ENCODE peak calls at places on chromosomes 1 and 21, in ten cellular contexts. S is RWPE1; H is type B pancreatic cell; A is mesendoderm; Z is LoVo; C is activated gamma-delta T cell treated with anti-CD3 and anti-CD28 coated beads, Interleukin-2, amount 50 U/mL, for 16 hours; Y is aorta; V is stimulated activated CD4-positive, alpha-beta T cell treated with anti-CD3 and anti-CD28 coated beads, Interleukin-4, amount 100 ng/mL, for 4 hours; K is SHP77; G is GM23338. T is an unnamed sample.

GRCh38 chr1:38784452-38785284 is 74.9 kb downstream of the RRAGC start:
- DNase-seq in V (no peak), C (no peak), S (no peak), G (no peak), H (no peak), K (no peak), Y (no peak), A (no peak), Z (no peak), T (no peak)

GRCh38 chr1:85617582-85618237 is 37.1 kb downstream of the CCN1 start:
- DNase-seq in C (no peak), G (no peak), V (no peak), H (no peak), S (no peak), K (no peak), Z (no peak), Y (no peak), A (no peak), T (no peak)

GRCh38 chr1:61627365-61627764 is 97.6 kb downstream of the TM2D1 start:
- DNase-seq in K (no peak), V (no peak), H (no peak), G (no peak), S (no peak), Z (no peak), C (no peak), A (no peak), Y (no peak), T (no peak)

GRCh38 chr1:79235221-79236002 is 228.9 kb upstream of the ADGRL4 start:
- DNase-seq in H (no peak), G (peak), C (no peak), S (no peak), V (no peak), K (no peak), A (peak), Z (no peak), Y (no peak), T (no peak)

GRCh38 chr1:69706473-69706872 is 138.8 kb downstream of the LRRC7 start:
- DNase-seq in S (no peak), V (no peak), H (no peak), Y (no peak), C (no peak), K (no peak), A (peak), G (no peak), Z (no peak), T (peak)

GRCh38 chr1:207644479-207644851 is 468 bp upstream of the CR1L start:
- DNase-seq in S (no peak), C (no peak), A (no peak), H (no peak), K (no peak), G (no peak), Z (no peak), V (no peak), Y (no peak), T (no peak)

GRCh38 chr1:69940816-69941215 is 264.6 kb downstream of the LRRC40 start:
- DNase-seq in C (no peak), A (no peak), Z (no peak), H (no peak), K (no peak), Y (no peak), S (no peak), G (no peak), V (no peak), T (no peak)

GRCh38 chr1:30966690-30967369 is 58.3 kb upstream of the SDC3 start:
- DNase-seq in C (no peak), A (no peak), V (no peak), Y (no peak), K (peak), G (no peak), H (no peak), Z (no peak), S (peak), T (no peak)

GRCh38 chr1:87404306-87404705 is 75.6 kb downstream of the LMO4 start:
- DNase-seq in K (no peak), S (peak), H (no peak), A (no peak), Z (peak), C (no peak), G (no peak), V (no peak), Y (no peak), T (no peak)

GRCh38 chr1:145983959-145984830 is 12.2 kb downstream of the TXNIP start:
- DNase-seq in S (no peak), C (no peak), H (no peak), K (no peak), Y (no peak), A (no peak), G (no peak), Z (no peak), V (no peak), T (no peak)

GRCh38 chr1:206551296-206551984 is 44.1 kb downstream of the RASSF5 start:
- DNase-seq in Y (no peak), V (no peak), S (no peak), K (no peak), G (no peak), Z (no peak), A (no peak), H (no peak), C (no peak), T (no peak)

GRCh38 chr1:246052603-246053002 is 454.5 kb downstream of the SMYD3 start:
- DNase-seq in K (no peak), C (no peak), S (no peak), Z (no peak), G (no peak), Y (no peak), V (no peak), H (no peak), A (no peak), T (no peak)

GRCh38 chr1:65572701-65573421 is 152.4 kb downstream of the LEPR start:
- DNase-seq in C (no peak), S (no peak), G (no peak), K (no peak), V (no peak), Z (no peak), A (no peak), H (no peak), Y (no peak), T (peak)

GRCh38 chr1:46065405-46065804 is 67.0 kb downstream of the PIK3R3 start:
- DNase-seq in G (peak), Z (peak), Y (no peak), K (no peak), C (no peak), H (no peak), S (peak), V (no peak), A (no peak), T (no peak)

GRCh38 chr21:35046223-35046690 is 2.8 kb downstream of the RUNX1 start:
- DNase-seq in A (no peak), G (no peak), S (no peak), C (no peak), Z (no peak), V (no peak), H (no peak), K (no peak), Y (no peak), T (no peak)

GRCh38 chr1:219247441-219247840 is 73.8 kb downstream of the LYPLAL1 start:
- DNase-seq in Y (no peak), G (no peak), A (no peak), V (no peak), Z (no peak), H (no peak), K (no peak), S (no peak), C (no peak), T (no peak)

GRCh38 chr21:28099296-28099695 is 893.4 kb downstream of the LTN1 start:
- DNase-seq in C (no peak), V (no peak), H (no peak), Z (no peak), A (no peak), S (no peak), K (no peak), G (no peak), Y (peak), T (no peak)

GRCh38 chr1:232704694-232705680 is 75.1 kb upstream of the SIPA1L2 start:
- DNase-seq in H (no peak), C (no peak), G (no peak), Y (no peak), A (peak), V (no peak), K (peak), S (peak), Z (peak), T (peak)

GRCh38 chr1:25990702-25991395 is 7.0 kb downstream of the PAFAH2 start:
- DNase-seq in G (no peak), S (no peak), C (peak), A (peak), K (no peak), Z (no peak), Y (no peak), H (no peak), V (no peak), T (no peak)

GRCh38 chr1:208834346-208835081 is 590.3 kb upstream of the PLXNA2 start:
- DNase-seq in C (no peak), G (peak), A (no peak), K (peak), S (no peak), V (no peak), Y (no peak), Z (no peak), H (no peak), T (peak)

GRCh38 chr1:90236493-90236892 is 241.6 kb downstream of the ZNF326 start:
- DNase-seq in K (no peak), H (no peak), Z (no peak), G (no peak), S (no peak), C (no peak), V (no peak), Y (no peak), A (no peak), T (no peak)

GRCh38 chr1:226945106-226945857 is 5.2 kb downstream of the COQ8A start:
- DNase-seq in Z (no peak), C (no peak), A (peak), H (no peak), V (no peak), G (peak), K (peak), S (no peak), Y (no peak), T (peak)

GRCh38 chr1:108791790-108792189 is 45.3 kb downstream of the STXBP3 start:
- DNase-seq in Y (no peak), C (no peak), K (no peak), G (no peak), Z (no peak), A (no peak), V (no peak), H (no peak), S (no peak), T (no peak)

GRCh38 chr1:9309991-9310390 is 17.3 kb downstream of the SPSB1 start:
- DNase-seq in Z (no peak), G (no peak), C (no peak), V (no peak), H (no peak), S (no peak), A (no peak), K (no peak), Y (no peak), T (no peak)

GRCh38 chr1:94654919-94655318 is 113.4 kb upstream of the F3 start:
- DNase-seq in V (no peak), G (no peak), Y (no peak), H (no peak), Z (no peak), S (no peak), K (no peak), C (no peak), A (no peak), T (no peak)

GRCh38 chr1:99456536-99456935 is 189.4 kb upstream of the PALMD start:
- DNase-seq in K (no peak), V (no peak), A (no peak), H (no peak), Y (no peak), Z (no peak), S (no peak), C (no peak), G (no peak), T (no peak)

GRCh38 chr1:234765672-234766071 is 155.7 kb upstream of the IRF2BP2 start:
- DNase-seq in H (no peak), A (no peak), K (no peak), Y (no peak), G (no peak), V (no peak), C (no peak), S (no peak), Z (no peak), T (no peak)

GRCh38 chr1:113758631-113759340 is 500 bp downstream of the PHTF1 start:
- DNase-seq in A (peak), G (peak), H (peak), K (peak), Y (peak), C (peak), V (peak), Z (peak), S (peak), T (peak)

GRCh38 chr1:185646202-185646683 is 87.9 kb upstream of the HMCN1 start:
- DNase-seq in C (no peak), K (peak), V (no peak), A (peak), G (peak), Y (no peak), H (no peak), Z (peak), S (peak), T (no peak)

GRCh38 chr21:38970765-38971164 is 165.0 kb downstream of the ETS2 start:
- DNase-seq in S (no peak), K (no peak), A (no peak), Z (no peak), G (no peak), C (no peak), Y (no peak), V (no peak), H (no peak), T (no peak)

GRCh38 chr1:241871031-241871430 is 23.0 kb downstream of the EXO1 start:
- DNase-seq in H (no peak), A (no peak), V (no peak), S (no peak), K (no peak), C (no peak), Z (no peak), Y (no peak), G (no peak), T (no peak)

GRCh38 chr1:57304591-57304990 is 119.3 kb downstream of the DAB1 start:
- DNase-seq in Y (no peak), A (no peak), S (no peak), V (no peak), C (no peak), G (no peak), H (no peak), Z (no peak), K (no peak), T (no peak)

GRCh38 chr1:155205969-155206593 is 1.6 kb downstream of the THBS3 start:
- DNase-seq in A (no peak), K (no peak), S (no peak), Y (peak), Z (no peak), C (no peak), H (no peak), V (no peak), G (no peak), T (no peak)

GRCh38 chr1:44723496-44724407 is 7.2 kb downstream of the RNU5D-1 start:
- DNase-seq in Z (no peak), K (no peak), A (no peak), V (peak), Y (peak), H (no peak), S (no peak), G (no peak), C (peak), T (no peak)

GRCh38 chr1:115654663-115655306 is 13.0 kb downstream of the VANGL1 start:
- DNase-seq in H (no peak), C (no peak), S (peak), V (no peak), Z (no peak), K (no peak), G (peak), Y (no peak), A (peak), T (no peak)

GRCh38 chr1:172167801-172168596 is 252.5 kb upstream of the C1orf105 start:
- DNase-seq in H (no peak), K (no peak), Y (no peak), S (no peak), C (no peak), G (no peak), A (no peak), Z (no peak), V (no peak), T (no peak)

GRCh38 chr1:202011994-202012393 is 1.6 kb downstream of the ELF3 start:
- DNase-seq in V (no peak), Z (no peak), G (no peak), H (no peak), S (no peak), Y (no peak), A (no peak), K (no peak), C (no peak), T (no peak)

GRCh38 chr1:56626546-56626945 is 18.6 kb upstream of the PRKAA2 start:
- DNase-seq in C (no peak), Y (no peak), S (no peak), Z (no peak), H (no peak), G (no peak), A (no peak), V (no peak), K (no peak), T (no peak)